ENCODE peak calls at places on chromosomes 2 and 18, in four cellular contexts. One of them, this sample, is unnamed.

GRCh38 chr2:237738255-237738654 is 60.3 kb upstream of the RBM44 start:
- DNase-seq in T-helper 9 cell: no peak
- DNase-seq in activated CD8-positive, alpha-beta memory T cell treated with anti-CD3 and anti-CD28 coated beads for 24 hours: no peak
- DNase-seq in PC-3: no peak
- DNase-seq in this sample: no peak

GRCh38 chr2:175742367-175742766 is 259.7 kb downstream of the LNPK start:
- DNase-seq in PC-3: peak
- DNase-seq in T-helper 9 cell: no peak
- DNase-seq in activated CD8-positive, alpha-beta memory T cell treated with anti-CD3 and anti-CD28 coated beads for 24 hours: no peak
- DNase-seq in this sample: no peak

GRCh38 chr2:236294647-236295046 is 30.4 kb upstream of the ASB18 start:
- DNase-seq in activated CD8-positive, alpha-beta memory T cell treated with anti-CD3 and anti-CD28 coated beads for 24 hours: no peak
- DNase-seq in PC-3: no peak
- DNase-seq in T-helper 9 cell: no peak
- DNase-seq in this sample: peak

GRCh38 chr2:63698825-63699548 is 110.2 kb downstream of the MDH1 start:
- DNase-seq in activated CD8-positive, alpha-beta memory T cell treated with anti-CD3 and anti-CD28 coated beads for 24 hours: no peak
- DNase-seq in T-helper 9 cell: no peak
- DNase-seq in PC-3: peak
- DNase-seq in this sample: no peak

GRCh38 chr2:348517-348916 is 60.6 kb upstream of the ALKAL2 start:
- DNase-seq in activated CD8-positive, alpha-beta memory T cell treated with anti-CD3 and anti-CD28 coated beads for 24 hours: no peak
- DNase-seq in T-helper 9 cell: no peak
- DNase-seq in PC-3: no peak
- DNase-seq in this sample: no peak

GRCh38 chr2:181745796-181746540 is 65.7 kb upstream of the NEUROD1 start:
- DNase-seq in activated CD8-positive, alpha-beta memory T cell treated with anti-CD3 and anti-CD28 coated beads for 24 hours: no peak
- DNase-seq in PC-3: no peak
- DNase-seq in T-helper 9 cell: no peak
- DNase-seq in this sample: no peak

GRCh38 chr2:226515344-226516055 is 284.1 kb downstream of the IRS1 start:
- DNase-seq in activated CD8-positive, alpha-beta memory T cell treated with anti-CD3 and anti-CD28 coated beads for 24 hours: no peak
- DNase-seq in T-helper 9 cell: no peak
- DNase-seq in PC-3: no peak
- DNase-seq in this sample: no peak

GRCh38 chr2:46848446-46848845 is 67.2 kb downstream of the MCFD2 start:
- DNase-seq in PC-3: no peak
- DNase-seq in T-helper 9 cell: no peak
- DNase-seq in activated CD8-positive, alpha-beta memory T cell treated with anti-CD3 and anti-CD28 coated beads for 24 hours: no peak
- DNase-seq in this sample: no peak

GRCh38 chr2:18701981-18702380 is 112.6 kb upstream of the NT5C1B start:
- DNase-seq in T-helper 9 cell: no peak
- DNase-seq in activated CD8-positive, alpha-beta memory T cell treated with anti-CD3 and anti-CD28 coated beads for 24 hours: no peak
- DNase-seq in PC-3: peak
- DNase-seq in this sample: no peak

GRCh38 chr2:11596801-11597200 is 63.0 kb downstream of the GREB1 start:
- DNase-seq in activated CD8-positive, alpha-beta memory T cell treated with anti-CD3 and anti-CD28 coated beads for 24 hours: no peak
- DNase-seq in PC-3: no peak
- DNase-seq in T-helper 9 cell: no peak
- DNase-seq in this sample: no peak

GRCh38 chr2:26946841-26947784 is 23.3 kb upstream of the MAPRE3 start:
- DNase-seq in PC-3: peak
- DNase-seq in activated CD8-positive, alpha-beta memory T cell treated with anti-CD3 and anti-CD28 coated beads for 24 hours: no peak
- DNase-seq in T-helper 9 cell: no peak
- DNase-seq in this sample: no peak

GRCh38 chr2:191497822-191498221 is 180.1 kb upstream of the NABP1 start:
- DNase-seq in PC-3: no peak
- DNase-seq in activated CD8-positive, alpha-beta memory T cell treated with anti-CD3 and anti-CD28 coated beads for 24 hours: no peak
- DNase-seq in T-helper 9 cell: no peak
- DNase-seq in this sample: no peak

GRCh38 chr2:105794926-105795574 is 50.3 kb downstream of the NCK2 start:
- DNase-seq in T-helper 9 cell: no peak
- DNase-seq in activated CD8-positive, alpha-beta memory T cell treated with anti-CD3 and anti-CD28 coated beads for 24 hours: no peak
- DNase-seq in PC-3: no peak
- DNase-seq in this sample: no peak

GRCh38 chr2:10935953-10936942 is 24.5 kb downstream of the KCNF1 start:
- DNase-seq in PC-3: peak
- DNase-seq in T-helper 9 cell: no peak
- DNase-seq in activated CD8-positive, alpha-beta memory T cell treated with anti-CD3 and anti-CD28 coated beads for 24 hours: no peak
- DNase-seq in this sample: no peak

GRCh38 chr2:33275689-33276444 is 200.6 kb upstream of the RASGRP3 start:
- DNase-seq in activated CD8-positive, alpha-beta memory T cell treated with anti-CD3 and anti-CD28 coated beads for 24 hours: peak
- DNase-seq in PC-3: peak
- DNase-seq in T-helper 9 cell: peak
- DNase-seq in this sample: no peak

GRCh38 chr2:76128622-76129021 is 417.9 kb upstream of the GCFC2 start:
- DNase-seq in activated CD8-positive, alpha-beta memory T cell treated with anti-CD3 and anti-CD28 coated beads for 24 hours: no peak
- DNase-seq in PC-3: no peak
- DNase-seq in T-helper 9 cell: no peak
- DNase-seq in this sample: no peak

GRCh38 chr2:115083216-115083615 is 640.8 kb downstream of the DPP10 start:
- DNase-seq in T-helper 9 cell: no peak
- DNase-seq in activated CD8-positive, alpha-beta memory T cell treated with anti-CD3 and anti-CD28 coated beads for 24 hours: no peak
- DNase-seq in PC-3: peak
- DNase-seq in this sample: no peak

GRCh38 chr2:177328056-177328455 is 63.5 kb upstream of the NFE2L2 start:
- DNase-seq in PC-3: no peak
- DNase-seq in T-helper 9 cell: no peak
- DNase-seq in activated CD8-positive, alpha-beta memory T cell treated with anti-CD3 and anti-CD28 coated beads for 24 hours: no peak
- DNase-seq in this sample: no peak

GRCh38 chr2:102187191-102188150 is 648 bp downstream of the IL1RL2 start:
- DNase-seq in activated CD8-positive, alpha-beta memory T cell treated with anti-CD3 and anti-CD28 coated beads for 24 hours: peak
- DNase-seq in T-helper 9 cell: peak
- DNase-seq in PC-3: no peak
- DNase-seq in this sample: no peak

GRCh38 chr18:13268746-13269285 is 50.3 kb downstream of the LDLRAD4 start:
- DNase-seq in T-helper 9 cell: no peak
- DNase-seq in PC-3: no peak
- DNase-seq in activated CD8-positive, alpha-beta memory T cell treated with anti-CD3 and anti-CD28 coated beads for 24 hours: no peak
- DNase-seq in this sample: no peak

GRCh38 chr2:216880509-216881184 is 20.8 kb upstream of the TNP1 start:
- DNase-seq in activated CD8-positive, alpha-beta memory T cell treated with anti-CD3 and anti-CD28 coated beads for 24 hours: no peak
- DNase-seq in T-helper 9 cell: no peak
- DNase-seq in PC-3: no peak
- DNase-seq in this sample: no peak

GRCh38 chr2:232637832-232638231 is 4.4 kb downstream of the EFHD1 start:
- DNase-seq in activated CD8-positive, alpha-beta memory T cell treated with anti-CD3 and anti-CD28 coated beads for 24 hours: no peak
- DNase-seq in PC-3: no peak
- DNase-seq in T-helper 9 cell: no peak
- DNase-seq in this sample: no peak

GRCh38 chr2:60515751-60516226 is 37.7 kb downstream of the BCL11A start:
- DNase-seq in T-helper 9 cell: no peak
- DNase-seq in activated CD8-positive, alpha-beta memory T cell treated with anti-CD3 and anti-CD28 coated beads for 24 hours: peak
- DNase-seq in PC-3: peak
- DNase-seq in this sample: peak

GRCh38 chr2:6372317-6372903 is 493.3 kb downstream of the CMPK2 start:
- DNase-seq in activated CD8-positive, alpha-beta memory T cell treated with anti-CD3 and anti-CD28 coated beads for 24 hours: no peak
- DNase-seq in T-helper 9 cell: no peak
- DNase-seq in PC-3: no peak
- DNase-seq in this sample: no peak

GRCh38 chr18:79512461-79513380 is 117.0 kb downstream of the NFATC1 start:
- DNase-seq in activated CD8-positive, alpha-beta memory T cell treated with anti-CD3 and anti-CD28 coated beads for 24 hours: peak
- DNase-seq in PC-3: no peak
- DNase-seq in T-helper 9 cell: no peak
- DNase-seq in this sample: peak

GRCh38 chr2:226796840-226797288 is 2.8 kb downstream of the IRS1 start:
- DNase-seq in T-helper 9 cell: no peak
- DNase-seq in PC-3: peak
- DNase-seq in activated CD8-positive, alpha-beta memory T cell treated with anti-CD3 and anti-CD28 coated beads for 24 hours: peak
- DNase-seq in this sample: no peak

GRCh38 chr18:54109131-54109683 is 115.3 kb downstream of the MBD2 start:
- DNase-seq in T-helper 9 cell: no peak
- DNase-seq in activated CD8-positive, alpha-beta memory T cell treated with anti-CD3 and anti-CD28 coated beads for 24 hours: no peak
- DNase-seq in PC-3: peak
- DNase-seq in this sample: no peak

GRCh38 chr18:80171190-80171872 is 62.3 kb downstream of the ADNP2 start:
- DNase-seq in activated CD8-positive, alpha-beta memory T cell treated with anti-CD3 and anti-CD28 coated beads for 24 hours: peak
- DNase-seq in T-helper 9 cell: peak
- DNase-seq in PC-3: peak
- DNase-seq in this sample: no peak

GRCh38 chr2:241109210-241110088 is 7.4 kb upstream of the MTERF4 start:
- DNase-seq in T-helper 9 cell: no peak
- DNase-seq in activated CD8-positive, alpha-beta memory T cell treated with anti-CD3 and anti-CD28 coated beads for 24 hours: peak
- DNase-seq in PC-3: no peak
- DNase-seq in this sample: no peak

GRCh38 chr18:711693-712400 is 583 bp downstream of the ENOSF1 start:
- DNase-seq in PC-3: peak
- DNase-seq in activated CD8-positive, alpha-beta memory T cell treated with anti-CD3 and anti-CD28 coated beads for 24 hours: peak
- DNase-seq in T-helper 9 cell: peak
- DNase-seq in this sample: no peak

GRCh38 chr2:217935245-217935879 is 67.4 kb downstream of the TNS1 start:
- DNase-seq in PC-3: no peak
- DNase-seq in T-helper 9 cell: no peak
- DNase-seq in activated CD8-positive, alpha-beta memory T cell treated with anti-CD3 and anti-CD28 coated beads for 24 hours: no peak
- DNase-seq in this sample: no peak

GRCh38 chr2:121104721-121105141 is 180.3 kb downstream of the TFCP2L1 start:
- DNase-seq in PC-3: no peak
- DNase-seq in T-helper 9 cell: no peak
- DNase-seq in activated CD8-positive, alpha-beta memory T cell treated with anti-CD3 and anti-CD28 coated beads for 24 hours: no peak
- DNase-seq in this sample: no peak

GRCh38 chr18:64785686-64786085 is 636.8 kb upstream of the LINC00305 start:
- DNase-seq in PC-3: no peak
- DNase-seq in activated CD8-positive, alpha-beta memory T cell treated with anti-CD3 and anti-CD28 coated beads for 24 hours: no peak
- DNase-seq in T-helper 9 cell: no peak
- DNase-seq in this sample: no peak

GRCh38 chr18:75045249-75045648 is 163.7 kb downstream of the PTGR3 start:
- DNase-seq in PC-3: no peak
- DNase-seq in T-helper 9 cell: no peak
- DNase-seq in activated CD8-positive, alpha-beta memory T cell treated with anti-CD3 and anti-CD28 coated beads for 24 hours: no peak
- DNase-seq in this sample: no peak

GRCh38 chr2:159224061-159224813 is 62.3 kb downstream of the WDSUB1 start:
- DNase-seq in PC-3: no peak
- DNase-seq in activated CD8-positive, alpha-beta memory T cell treated with anti-CD3 and anti-CD28 coated beads for 24 hours: peak
- DNase-seq in T-helper 9 cell: no peak
- DNase-seq in this sample: no peak

GRCh38 chr2:169644173-169644572 is 50.0 kb downstream of the CFAP210 start:
- DNase-seq in T-helper 9 cell: no peak
- DNase-seq in activated CD8-positive, alpha-beta memory T cell treated with anti-CD3 and anti-CD28 coated beads for 24 hours: no peak
- DNase-seq in PC-3: no peak
- DNase-seq in this sample: no peak

GRCh38 chr2:42045956-42046748 is 1.7 kb upstream of the PKDCC start:
- DNase-seq in activated CD8-positive, alpha-beta memory T cell treated with anti-CD3 and anti-CD28 coated beads for 24 hours: no peak
- DNase-seq in T-helper 9 cell: no peak
- DNase-seq in PC-3: no peak
- DNase-seq in this sample: no peak

GRCh38 chr2:196166876-196167275 is 4.5 kb downstream of the STK17B start:
- DNase-seq in activated CD8-positive, alpha-beta memory T cell treated with anti-CD3 and anti-CD28 coated beads for 24 hours: no peak
- DNase-seq in PC-3: peak
- DNase-seq in T-helper 9 cell: no peak
- DNase-seq in this sample: no peak

GRCh38 chr2:161905389-161906046 is 168.5 kb downstream of the DPP4 start:
- DNase-seq in PC-3: peak
- DNase-seq in activated CD8-positive, alpha-beta memory T cell treated with anti-CD3 and anti-CD28 coated beads for 24 hours: no peak
- DNase-seq in T-helper 9 cell: no peak
- DNase-seq in this sample: no peak